ENCODE peak calls at places on chromosome 15, in four cellular contexts. Y, R, Q and L are unnamed samples.

GRCh38 chr15:58463815-58464697 is 32.3 kb downstream of the LIPC start:
- DNase-seq in Y (peak; percentile 25), Q (peak; percentile 54), R (no peak), L (no peak)

GRCh38 chr15:91279481-91279880 is 179.4 kb downstream of the SV2B start:
- DNase-seq in Q (no peak), Y (no peak), R (no peak), L (no peak)

GRCh38 chr15:71705151-71705550 is 105.2 kb upstream of the NR2E3 start:
- DNase-seq in Y (peak; percentile 58), R (peak; percentile 30), Q (no peak), L (no peak)

GRCh38 chr15:59255647-59256380 is 49.2 kb downstream of the LDHAL6B start:
- DNase-seq in R (no peak), Q (no peak), Y (no peak), L (peak; percentile 83)

GRCh38 chr15:25422021-25422420 is 16.8 kb downstream of the UBE3A start:
- DNase-seq in Y (peak; percentile 24), R (no peak), Q (no peak), L (no peak)

GRCh38 chr15:80485370-80486164 is 81.4 kb downstream of the ARNT2 start:
- DNase-seq in Q (no peak), R (no peak), Y (no peak), L (no peak)

GRCh38 chr15:62922514-62922913 is 120.0 kb upstream of the TPM1 start:
- DNase-seq in Y (no peak), Q (no peak), R (no peak), L (no peak)

GRCh38 chr15:45634442-45635190 is at the start of gene SQOR:
- DNase-seq in Y (peak; percentile 79), Q (no peak), R (peak; percentile 72), L (peak; percentile 73)

GRCh38 chr15:26630857-26631256 is 142.0 kb downstream of the GABRB3 start:
- DNase-seq in Y (no peak), Q (peak; percentile 13), R (no peak), L (no peak)

GRCh38 chr15:40944510-40945296 is 8.6 kb upstream of the CHAC1 start:
- DNase-seq in R (no peak), Y (no peak), Q (no peak), L (no peak)

GRCh38 chr15:88909956-88910831 is 3.0 kb downstream of the MFGE8 start:
- DNase-seq in Q (no peak), R (no peak), Y (peak; percentile 40), L (no peak)

GRCh38 chr15:55873024-55873745 is 120.2 kb downstream of the NEDD4 start:
- DNase-seq in Y (no peak), Q (no peak), R (peak; percentile 22), L (no peak)

GRCh38 chr15:82647045-82647834 is at the start of gene CPEB1:
- DNase-seq in Q (no peak), Y (peak; percentile 81), R (peak; percentile 65), L (no peak)

GRCh38 chr15:87293016-87293415 is 963.5 kb downstream of the NTRK3 start:
- DNase-seq in Y (no peak), R (no peak), Q (no peak), L (no peak)

GRCh38 chr15:55694652-55695150 is 48.3 kb downstream of the PRTG start:
- DNase-seq in R (peak; percentile 57), Y (no peak), Q (peak; percentile 6), L (no peak)

GRCh38 chr15:35738370-35738769 is 192.4 kb upstream of the DPH6 start:
- DNase-seq in R (no peak), Q (no peak), Y (peak; percentile 72), L (peak; percentile 64)

GRCh38 chr15:89665449-89666146 is 10.3 kb upstream of the KIF7 start:
- DNase-seq in Q (no peak), Y (peak; percentile 82), R (peak; percentile 82), L (no peak)

DNA sequence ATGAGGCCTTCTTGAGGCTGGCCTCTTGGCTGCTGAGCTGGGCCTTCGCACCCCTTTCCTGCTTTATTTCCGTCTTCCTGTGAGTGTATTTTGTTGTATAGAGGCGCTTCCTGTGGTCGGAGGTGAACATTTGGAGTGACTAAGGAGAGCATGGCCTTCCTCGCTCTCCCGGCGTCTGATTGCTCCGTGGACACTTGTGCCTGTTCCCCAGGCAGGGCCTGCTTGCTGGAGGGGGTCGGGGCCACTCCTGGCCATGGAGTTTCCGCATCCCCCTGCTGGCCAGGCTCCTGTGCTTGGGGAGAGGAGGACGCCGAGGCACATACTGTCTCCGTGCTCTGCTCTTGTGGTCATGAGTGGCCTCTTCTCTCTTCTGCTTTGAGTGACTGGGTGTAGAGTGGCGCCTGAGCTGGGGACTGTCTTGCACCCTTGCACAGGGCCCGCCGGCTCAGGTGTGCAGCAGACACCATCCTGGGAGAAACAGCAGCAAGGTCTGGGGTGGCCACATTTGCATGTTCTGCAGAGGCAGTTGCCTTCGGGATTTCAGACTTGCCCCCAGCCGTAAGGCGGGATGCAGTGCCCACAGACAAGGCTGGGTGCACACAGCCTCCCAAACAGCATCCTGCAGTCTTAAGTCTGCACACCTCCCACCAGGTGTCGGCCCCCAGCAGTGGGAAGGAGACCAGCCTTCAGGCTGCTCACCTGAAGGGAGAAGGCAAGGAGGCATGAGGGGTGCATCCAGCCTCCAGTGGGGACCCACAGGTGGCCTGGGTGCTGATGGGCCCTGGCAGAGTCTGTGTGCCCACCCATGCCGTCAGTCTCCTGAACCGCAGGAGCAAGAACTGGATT is 16.4 kb downstream of the KLF13 start:
- DNase-seq in Y (no peak), R (peak; percentile 25), Q (peak; percentile 37), L (no peak)
- TF ChIP-seq EZH2phosphoT487 in Y (no peak), R (no peak), Q (no peak), L (no peak)

DNA sequence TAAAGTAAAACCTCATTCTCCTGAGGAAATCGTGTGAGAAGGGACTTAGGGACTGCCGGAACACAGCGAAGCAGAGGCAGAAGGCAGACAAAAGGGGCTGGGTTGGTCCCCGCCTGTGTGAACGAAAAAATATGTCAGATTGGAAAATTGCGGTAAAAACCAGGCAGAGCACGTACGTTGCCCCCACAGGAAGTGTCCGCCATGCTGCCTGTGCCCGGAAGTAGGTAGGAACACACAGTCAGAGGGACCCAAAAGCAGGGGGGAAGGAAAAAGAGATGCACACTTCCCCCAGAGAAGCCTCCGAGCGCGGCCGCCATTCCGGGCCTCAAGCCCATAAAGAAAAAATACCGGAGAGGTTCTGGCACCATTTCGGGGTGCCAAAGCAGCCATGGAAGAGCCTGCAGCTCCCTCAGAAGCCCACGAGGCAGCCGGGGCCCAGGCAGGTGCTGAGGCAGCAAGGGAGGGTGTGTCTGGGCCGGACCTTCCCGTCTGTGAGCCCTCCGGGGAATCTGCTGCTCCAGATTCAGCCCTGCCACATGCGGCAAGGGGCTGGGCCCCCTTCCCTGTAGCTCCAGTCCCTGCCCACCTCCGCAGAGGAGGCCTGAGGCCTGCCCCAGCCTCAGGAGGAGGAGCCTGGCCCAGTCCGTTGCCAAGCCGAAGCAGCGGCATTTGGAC is at the start of gene MKRN3:
- DNase-seq in Y (peak; percentile 51), Q (no peak), R (peak; percentile 53), L (peak; percentile 87)
- TF ChIP-seq EZH2phosphoT487 in Y (no peak), Q (no peak), R (no peak), L (no peak)

GRCh38 chr15:94234300-94234699 is 2.9 kb downstream of the MCTP2 start:
- DNase-seq in R (no peak), Q (no peak), Y (no peak), L (no peak)
- TF ChIP-seq EZH2phosphoT487 in R (no peak), Q (no peak), Y (no peak), L (no peak)

GRCh38 chr15:77420610-77421369 is at the start of gene HMG20A:
- DNase-seq in R (peak; percentile 83), Y (peak; percentile 86), Q (peak; percentile 89), L (peak; percentile 86)
- TF ChIP-seq EZH2phosphoT487 in R (no peak), Y (no peak), Q (no peak), L (no peak)

GRCh38 chr15:74172751-74173544 is 562 bp upstream of the ISLR start:
- DNase-seq in R (peak; percentile 43), Q (no peak), Y (peak; percentile 81), L (no peak)
- TF ChIP-seq EZH2phosphoT487 in R (no peak), Q (no peak), Y (no peak), L (no peak)

GRCh38 chr15:34271493-34271892 is 46.7 kb downstream of the EMC4 start:
- DNase-seq in R (no peak), Q (no peak), Y (peak; percentile 77), L (no peak)
- TF ChIP-seq EZH2phosphoT487 in R (no peak), Q (no peak), Y (no peak), L (no peak)

GRCh38 chr15:49712846-49713450 is 92.1 kb downstream of the DTWD1 start:
- DNase-seq in Q (no peak), Y (no peak), R (no peak), L (no peak)

GRCh38 chr15:49715701-49716100 is 94.9 kb downstream of the DTWD1 start:
- DNase-seq in Y (no peak), Q (no peak), R (no peak), L (no peak)

GRCh38 chr15:49718234-49718633 is 97.4 kb downstream of the DTWD1 start:
- DNase-seq in Y (peak; percentile 83), R (no peak), Q (no peak), L (no peak)

GRCh38 chr15:49712162-49712561 is 91.3 kb downstream of the DTWD1 start:
- DNase-seq in Q (no peak), Y (no peak), R (no peak), L (no peak)

GRCh38 chr15:49715213-49715612 is 94.4 kb downstream of the DTWD1 start:
- DNase-seq in Y (no peak), Q (no peak), R (no peak), L (no peak)
- TF ChIP-seq EZH2phosphoT487 in Y (no peak), Q (no peak), R (no peak), L (no peak)

GRCh38 chr15:75733761-75734651 is 21.4 kb upstream of the CSPG4 start:
- DNase-seq in Y (no peak), Q (no peak), R (no peak), L (no peak)

GRCh38 chr15:75731248-75732100 is 18.8 kb upstream of the CSPG4 start:
- DNase-seq in Q (no peak), R (no peak), Y (no peak), L (no peak)

GRCh38 chr15:75732206-75732808 is 19.7 kb upstream of the CSPG4 start:
- DNase-seq in R (no peak), Y (no peak), Q (no peak), L (no peak)

GRCh38 chr15:75736256-75736655 is 23.6 kb upstream of the CSPG4 start:
- DNase-seq in Y (no peak), R (no peak), Q (no peak), L (no peak)

DNA sequence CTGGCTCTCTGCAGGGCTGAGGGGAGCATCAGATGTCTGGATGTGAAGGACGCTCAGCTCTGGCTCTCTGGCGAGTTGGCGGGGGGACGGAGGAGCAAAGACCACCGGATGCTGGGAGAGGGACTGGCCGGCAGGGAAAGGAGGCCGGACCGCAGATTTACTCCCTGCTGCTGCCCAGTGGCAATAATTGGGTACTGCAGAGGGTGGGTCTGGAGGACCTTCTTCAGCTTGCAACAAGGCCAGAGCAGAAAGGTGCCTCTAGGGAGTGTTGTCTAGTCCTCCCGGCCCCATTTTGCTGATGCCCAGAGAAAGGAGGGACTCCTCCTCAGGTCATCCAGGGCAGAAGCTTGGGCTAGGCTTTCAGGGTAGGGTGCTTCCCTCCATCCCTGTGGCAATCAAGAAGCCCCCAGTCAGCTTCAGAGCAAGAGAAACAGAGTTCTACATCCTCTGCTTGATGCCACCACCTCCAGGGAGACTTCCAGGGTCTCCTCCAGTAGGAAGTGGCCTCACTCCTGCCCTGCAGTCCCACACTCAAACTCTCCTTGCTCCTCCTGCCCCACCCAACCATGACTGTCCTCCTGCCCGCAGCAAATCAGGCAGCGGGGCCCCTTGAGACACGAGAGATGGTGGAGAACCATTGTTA is 20.3 kb upstream of the CSPG4 start:
- DNase-seq in Q (peak; percentile 65), Y (peak; percentile 73), R (peak; percentile 84), L (peak; percentile 39)
- TF ChIP-seq EZH2phosphoT487 in Q (no peak), Y (no peak), R (no peak), L (no peak)